ENCODE peak calls at places on chromosomes 16 and 17, in five cellular contexts. I, G, C, P and R are unnamed samples.

GRCh38 chr17:35236821-35237220 is 6.1 kb upstream of the SLFN5 start:
- DNase-seq in I (peak), C (no peak), P (no peak), G (peak), R (no peak)

GRCh38 chr16:85800321-85800669 is 800 bp downstream of the COX4I1 start:
- DNase-seq in C (no peak), P (no peak), G (peak), I (no peak), R (no peak)

GRCh38 chr17:44219636-44220210 is at the start of gene UBTF:
- DNase-seq in I (peak), P (peak), G (peak), C (peak), R (peak)

GRCh38 chr17:76438906-76439305 is 14.0 kb downstream of the UBE2O start:
- DNase-seq in P (no peak), C (no peak), G (no peak), I (peak), R (no peak)

GRCh38 chr17:16873654-16874035 is 98.3 kb downstream of the TNFRSF13B start:
- DNase-seq in C (no peak), I (no peak), G (no peak), P (peak), R (no peak)

GRCh38 chr16:83995756-83996155 is 27.7 kb downstream of the NECAB2 start:
- DNase-seq in C (no peak), I (peak), P (no peak), G (no peak), R (no peak)

GRCh38 chr16:2208308-2208707 is 2.4 kb downstream of the BRICD5 start:
- DNase-seq in I (no peak), C (no peak), P (no peak), G (no peak), R (no peak)

GRCh38 chr16:30488764-30489595 is 16.4 kb downstream of the ITGAL start:
- DNase-seq in C (no peak), P (no peak), I (no peak), G (peak), R (no peak)

GRCh38 chr16:48434653-48435318 is 49.6 kb upstream of the SIAH1 start:
- DNase-seq in C (no peak), I (peak), G (peak), P (no peak), R (no peak)

GRCh38 chr17:1455291-1455747 is 713 bp downstream of the CRK start:
- DNase-seq in C (peak), I (peak), P (peak), G (peak), R (peak)

GRCh38 chr16:16867994-16868393 is 489.1 kb downstream of the NPIPA7 start:
- DNase-seq in C (no peak), I (no peak), P (no peak), G (no peak), R (no peak)

GRCh38 chr16:1300664-1301476 is 8.6 kb upstream of the UBE2I start:
- DNase-seq in G (peak), I (no peak), C (peak), P (peak), R (peak)

GRCh38 chr17:4492762-4493561 is 5.7 kb upstream of the SPNS2 start:
- DNase-seq in G (peak), P (no peak), C (peak), I (peak), R (peak)

GRCh38 chr17:306116-306515 is 46.5 kb downstream of the RPH3AL start:
- DNase-seq in G (no peak), P (no peak), C (no peak), I (no peak), R (no peak)

GRCh38 chr17:78517421-78517820 is 59.8 kb downstream of the DNAH17 start:
- DNase-seq in C (no peak), G (no peak), P (no peak), I (no peak), R (no peak)

GRCh38 chr16:69563605-69564580 is 1.9 kb upstream of the NFAT5 start:
- DNase-seq in I (peak), C (no peak), P (no peak), G (peak), R (peak)

GRCh38 chr17:47009759-47010594 is 30.9 kb upstream of the RPRML start:
- DNase-seq in C (no peak), G (peak), I (peak), P (no peak), R (no peak)

GRCh38 chr17:76752006-76752405 is 14.1 kb downstream of the MFSD11 start:
- DNase-seq in C (no peak), G (no peak), P (no peak), I (no peak), R (no peak)

GRCh38 chr16:79677799-79678525 is 77.4 kb upstream of the MAF start:
- DNase-seq in I (peak), C (no peak), G (peak), P (no peak), R (no peak)

GRCh38 chr16:10323528-10323869 is 62.4 kb upstream of the ATF7IP2 start:
- DNase-seq in P (no peak), C (no peak), I (no peak), G (no peak), R (no peak)

GRCh38 chr17:49944451-49944850 is 24.5 kb upstream of the DLX4 start:
- DNase-seq in G (no peak), C (no peak), I (no peak), P (no peak), R (no peak)

GRCh38 chr17:17724307-17724921 is 43.2 kb downstream of the RAI1 start:
- DNase-seq in G (peak), I (peak), C (peak), P (no peak), R (no peak)

GRCh38 chr17:65473363-65473762 is 88.1 kb downstream of the AXIN2 start:
- DNase-seq in G (no peak), I (no peak), C (no peak), P (no peak), R (no peak)

GRCh38 chr17:3647769-3648540 is 11.4 kb downstream of the CTNS start:
- DNase-seq in I (peak), C (peak), G (peak), P (no peak), R (peak)

GRCh38 chr17:59796785-59797205 is 89.3 kb downstream of the VMP1 start:
- DNase-seq in G (no peak), P (no peak), C (no peak), I (no peak), R (no peak)

GRCh38 chr17:75241996-75242460 is 19.4 kb downstream of the GGA3 start:
- DNase-seq in G (peak), I (peak), C (no peak), P (no peak), R (no peak)

DNA sequence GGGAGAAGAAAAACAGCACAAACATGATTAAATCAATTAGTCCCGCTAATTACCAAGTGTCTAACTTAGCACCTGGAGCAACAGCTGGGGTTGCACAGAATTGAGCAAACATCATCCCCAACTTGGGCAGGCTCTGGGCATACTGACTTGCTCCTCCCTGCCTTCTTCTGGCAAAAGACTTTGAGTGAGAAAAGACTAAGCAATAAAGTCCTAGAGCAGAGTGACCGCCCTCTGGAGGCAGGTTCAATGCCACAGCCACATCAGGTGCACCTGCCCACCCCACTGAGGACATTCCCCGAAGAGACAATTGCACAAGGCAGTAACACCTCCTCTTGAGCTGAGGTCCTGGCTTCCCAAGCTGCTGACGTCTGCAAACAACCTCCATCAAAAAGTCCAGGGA is 358.3 kb downstream of the SOX9 start:
- DNase-seq in P (no peak), I (no peak), G (no peak), C (no peak), R (no peak)
- TF ChIP-seq CTCF in P (no peak), I (no peak), G (no peak), C (no peak), R (no peak)

GRCh38 chr17:43003542-43004172 is 2.9 kb upstream of the IFI35 start:
- DNase-seq in C (no peak), G (peak), P (no peak), I (peak), R (no peak)
- TF ChIP-seq CTCF in C (no peak), G (no peak), P (no peak), I (no peak), R (no peak)

GRCh38 chr16:12906271-12906670 is 4.9 kb downstream of the SHISA9 start:
- DNase-seq in P (no peak), C (no peak), I (no peak), G (no peak), R (no peak)

GRCh38 chr16:12906765-12907516 is 5.5 kb downstream of the SHISA9 start:
- DNase-seq in I (no peak), C (no peak), P (no peak), G (no peak), R (no peak)

GRCh38 chr16:12904041-12904671 is 2.8 kb downstream of the SHISA9 start:
- DNase-seq in P (no peak), I (no peak), G (no peak), C (no peak), R (no peak)

GRCh38 chr16:12903325-12904040 is 2.1 kb downstream of the SHISA9 start:
- DNase-seq in I (no peak), G (peak), P (no peak), C (peak), R (no peak)

DNA sequence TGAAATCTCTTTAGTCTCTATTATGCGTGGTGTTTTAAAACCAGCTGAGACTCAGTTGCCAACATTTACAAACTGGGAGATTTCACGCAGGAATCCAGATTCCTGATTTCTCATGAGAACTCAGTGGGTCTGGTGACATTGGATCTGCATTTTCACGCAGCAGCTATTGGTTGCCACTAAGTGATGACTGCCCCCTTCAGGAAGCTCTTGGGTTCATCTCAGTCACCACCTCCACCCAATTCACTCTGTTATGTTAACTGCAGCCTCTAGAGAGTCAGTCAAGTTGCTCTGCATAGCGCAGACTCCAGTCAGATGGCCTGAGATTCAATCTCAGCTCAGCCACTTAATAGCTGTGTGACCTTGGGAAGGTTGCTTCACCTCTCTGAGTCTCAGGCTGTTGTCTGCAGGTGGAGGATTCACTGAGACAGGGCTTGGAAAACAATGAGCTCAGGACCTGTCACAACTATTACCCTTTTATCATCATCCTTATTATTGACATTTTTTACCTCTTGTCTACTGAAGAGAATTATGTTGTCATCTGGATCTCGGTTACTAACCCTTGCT is 6.4 kb downstream of the SHISA9 start:
- DNase-seq in P (no peak), I (no peak), C (no peak), G (peak), R (no peak)
- TF ChIP-seq CTCF in P (no peak), I (no peak), C (no peak), G (no peak), R (no peak)

DNA sequence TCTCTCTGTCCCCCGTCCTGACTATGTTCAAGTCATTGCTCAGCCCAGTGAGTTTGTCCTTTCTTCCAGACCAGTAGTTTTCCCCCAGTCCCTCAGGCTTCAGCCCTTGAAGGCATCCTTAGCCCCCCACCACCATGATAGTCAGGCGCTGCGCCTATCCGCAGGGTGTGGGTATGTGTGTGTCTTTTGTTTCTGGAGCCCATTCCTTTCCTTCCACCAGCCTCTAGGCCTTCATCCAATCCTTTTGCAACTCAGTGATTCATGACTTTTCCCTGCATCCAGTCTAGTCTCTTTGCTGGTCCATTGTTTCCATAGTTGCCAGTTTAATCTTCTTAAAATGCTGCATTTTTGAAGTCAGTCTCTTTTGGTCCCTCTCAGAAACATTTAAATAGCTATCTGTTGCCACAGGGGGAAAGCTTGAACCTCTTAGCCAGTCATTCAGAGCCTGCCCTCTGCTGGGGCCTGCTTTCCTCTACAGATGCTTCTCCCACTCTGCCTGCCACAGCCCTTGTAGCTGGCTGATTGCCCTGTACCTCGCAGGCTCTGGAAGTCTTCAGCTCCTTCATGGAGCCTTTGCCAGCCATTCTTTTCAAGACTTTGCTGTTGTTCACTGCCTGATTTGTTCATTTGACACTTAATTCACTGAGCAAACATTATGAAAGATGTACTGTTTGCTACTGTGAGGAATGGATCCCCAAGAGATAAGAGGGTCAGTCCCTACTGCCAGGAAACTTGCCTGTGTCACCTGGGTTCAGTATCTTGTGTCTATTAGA is 55.9 kb upstream of the ADCY7 start:
- DNase-seq in C (peak), G (peak), P (peak), I (peak), R (peak)
- TF ChIP-seq CTCF in C (peak), G (peak), P (no peak), I (peak), R (peak)

GRCh38 chr17:73647331-73647730 is 3.1 kb upstream of the SDK2 start:
- DNase-seq in C (peak), I (no peak), P (peak), G (no peak), R (no peak)

GRCh38 chr17:73647767-73648542 is 3.7 kb upstream of the SDK2 start:
- DNase-seq in C (no peak), I (no peak), P (peak), G (no peak), R (no peak)

GRCh38 chr17:73648543-73648820 is 4.2 kb upstream of the SDK2 start:
- DNase-seq in G (no peak), C (no peak), P (peak), I (no peak), R (no peak)

GRCh38 chr17:73645050-73645871 is 1.0 kb upstream of the SDK2 start:
- DNase-seq in G (peak), P (peak), C (peak), I (peak), R (no peak)

GRCh38 chr17:73646409-73647305 is 2.4 kb upstream of the SDK2 start:
- DNase-seq in I (no peak), P (peak), C (peak), G (peak), R (no peak)
- TF ChIP-seq CTCF in I (peak), P (no peak), C (no peak), G (no peak), R (no peak)

GRCh38 chr16:87780385-87780989 is 14.7 kb upstream of the KLHDC4 start:
- DNase-seq in I (peak), C (peak), G (peak), P (no peak), R (peak)
- TF ChIP-seq CTCF in I (no peak), C (no peak), G (no peak), P (no peak), R (no peak)

GRCh38 chr16:67226804-67227566 is at the start of gene TMEM208:
- DNase-seq in P (peak), C (peak), G (peak), I (peak), R (peak)
- TF ChIP-seq CTCF in P (no peak), C (no peak), G (peak), I (no peak), R (peak)